ENCODE peak calls at places on chromosomes 5 and 9, in nine cellular contexts. F, G, S, D, C, A, Q, U and I are unnamed samples.

GRCh38 chr9:131677445-131678180 is 62.3 kb downstream of the RAPGEF1 start:
- DNase-seq in D (no peak), Q (peak; percentile 27), S (peak; percentile 64), C (no peak), A (no peak), U (no peak), F (no peak), G (peak; percentile 71), I (no peak)

GRCh38 chr5:72465601-72466563 is 41.3 kb downstream of the ZNF366 start:
- DNase-seq in U (no peak), F (no peak), S (peak; percentile 32), Q (no peak), A (no peak), G (peak; percentile 92), C (no peak), D (no peak), I (no peak)

GRCh38 chr5:34436761-34437501 is 219.2 kb upstream of the RAI14 start:
- DNase-seq in A (no peak), Q (no peak), F (no peak), C (no peak), G (peak; percentile 19), U (no peak), S (no peak), D (no peak), I (no peak)

GRCh38 chr5:133425764-133426738 is 186.3 kb downstream of the FSTL4 start:
- DNase-seq in G (no peak), F (no peak), A (no peak), S (no peak), C (no peak), U (no peak), Q (no peak), D (peak; percentile 75), I (no peak)

GRCh38 chr5:90015584-90016018 is 394.0 kb downstream of the CETN3 start:
- DNase-seq in F (no peak), D (no peak), S (peak; percentile 70), G (peak; percentile 82), C (no peak), U (no peak), Q (no peak), A (no peak), I (no peak)

GRCh38 chr9:84668204-84669007 is 1.1 kb upstream of the NTRK2 start:
- DNase-seq in G (no peak), S (peak; percentile 60), C (peak; percentile 51), D (no peak), A (peak; percentile 67), U (peak; percentile 65), Q (no peak), F (peak; percentile 41), I (peak; percentile 4)

GRCh38 chr5:113213551-113213971 is 221.2 kb downstream of the TSSK1B start:
- DNase-seq in C (no peak), D (peak; percentile 85), A (no peak), U (no peak), S (no peak), F (no peak), G (no peak), Q (no peak), I (no peak)

GRCh38 chr9:69174645-69175487 is 789 bp downstream of the TJP2 start:
- DNase-seq in C (peak; percentile 60), Q (peak; percentile 48), G (peak; percentile 74), U (peak; percentile 62), S (peak; percentile 93), F (no peak), D (no peak), A (no peak), I (peak; percentile 89)

GRCh38 chr5:76808142-76808691 is 10.6 kb upstream of the F2RL1 start:
- DNase-seq in G (no peak), F (no peak), D (no peak), Q (no peak), U (no peak), S (no peak), C (no peak), A (no peak), I (no peak)

GRCh38 chr5:76809141-76809540 is 9.7 kb upstream of the F2RL1 start:
- DNase-seq in A (no peak), C (no peak), U (no peak), F (no peak), G (no peak), Q (no peak), S (no peak), D (no peak), I (no peak)

GRCh38 chr5:76807296-76807695 is 11.5 kb upstream of the F2RL1 start:
- DNase-seq in U (no peak), C (no peak), S (peak; percentile 80), Q (peak; percentile 36), D (no peak), A (no peak), F (no peak), G (no peak), I (no peak)

GRCh38 chr5:76811214-76811613 is 7.6 kb upstream of the F2RL1 start:
- DNase-seq in U (no peak), Q (no peak), A (no peak), C (no peak), D (no peak), S (no peak), G (no peak), F (no peak), I (no peak)

DNA sequence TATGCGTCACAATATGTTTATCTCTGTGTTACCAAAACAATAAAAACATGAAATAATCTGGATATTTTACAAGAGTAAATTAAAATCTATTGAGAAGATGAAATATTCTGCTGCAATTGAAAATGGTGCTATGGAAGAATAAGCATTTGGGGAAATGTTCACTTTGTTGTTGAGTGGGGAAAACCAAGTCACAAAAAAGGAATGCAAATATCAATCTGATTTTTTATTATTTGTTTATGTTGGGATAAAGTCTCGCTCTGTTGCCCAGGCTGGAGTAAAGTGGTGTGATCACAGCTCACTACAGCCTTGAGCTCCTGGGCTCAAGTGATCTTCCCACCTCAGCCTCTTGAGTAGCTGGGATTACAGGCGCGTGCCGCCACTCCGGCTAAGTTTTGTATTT is 8.6 kb upstream of the F2RL1 start:
- DNase-seq in A (no peak), S (no peak), Q (no peak), D (no peak), U (no peak), G (no peak), C (no peak), F (no peak), I (no peak)
- H3K4me1 ChIP-seq in A (peaks cover 65% of the 10 kb centered on the region), S (peaks cover 3% of the 10 kb centered on the region), Q (peaks cover 18% of the 10 kb centered on the region), D (no peaks in the 10 kb centered on the region), U (no peaks in the 10 kb centered on the region), G (no peaks in the 10 kb centered on the region), C (no peaks in the 10 kb centered on the region), F (no peaks in the 10 kb centered on the region), I (peaks cover 48% of the 10 kb centered on the region)

DNA sequence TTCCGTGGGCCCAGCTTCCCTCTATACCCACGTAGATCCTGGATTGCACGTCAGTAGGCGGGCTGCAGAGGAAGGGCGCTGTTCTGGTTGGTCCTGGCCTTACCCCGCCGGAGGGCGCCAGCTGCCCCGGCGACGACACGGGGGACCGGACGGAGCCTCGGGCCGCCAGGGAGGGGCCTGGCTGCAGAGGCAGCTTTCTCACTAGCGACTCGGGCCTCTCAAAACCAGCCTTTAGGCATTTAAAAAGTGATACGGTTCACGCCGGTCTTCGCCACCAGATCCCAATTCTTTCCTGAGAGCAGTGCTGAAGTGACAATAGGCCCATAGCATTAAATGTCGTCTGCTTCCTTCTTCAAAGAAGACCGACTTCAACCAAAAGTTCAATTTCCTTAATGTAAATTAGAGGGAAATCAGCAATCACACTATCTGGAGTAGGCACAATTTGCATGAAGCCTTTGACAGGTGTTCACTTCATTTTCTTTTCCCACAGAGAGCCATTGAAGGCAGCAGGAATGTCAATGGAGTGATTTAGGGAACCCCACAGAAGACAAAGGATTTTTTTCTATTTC is 17.6 kb upstream of the UBE2D2 start:
- DNase-seq in C (peak; percentile 74), A (no peak), D (no peak), U (peak; percentile 85), S (peak; percentile 59), Q (no peak), F (peak; percentile 50), G (no peak), I (no peak)
- TF ChIP-seq CTCF in C (peak; percentile 63), A (no peak), D (no peak), U (peak; percentile 49), S (peak; percentile 38), Q (no peak), F (peak; percentile 44), G (peak; percentile 29), I (no peak)

GRCh38 chr5:368162-369084 is 46.9 kb downstream of the AHRR start:
- DNase-seq in Q (no peak), S (peak; percentile 68), C (peak; percentile 3), D (peak; percentile 81), F (no peak), A (no peak), U (no peak), G (peak; percentile 73), I (no peak)

GRCh38 chr5:366541-367357 is 45.2 kb downstream of the AHRR start:
- DNase-seq in D (peak; percentile 55), U (no peak), S (no peak), Q (no peak), G (no peak), F (peak; percentile 25), A (no peak), C (no peak), I (no peak)

GRCh38 chr5:370311-370958 is 48.9 kb downstream of the AHRR start:
- DNase-seq in A (no peak), S (no peak), G (no peak), C (peak; percentile 1), Q (no peak), U (no peak), D (peak; percentile 53), F (no peak), I (no peak)

GRCh38 chr5:369151-369939 is 47.8 kb downstream of the AHRR start:
- DNase-seq in Q (no peak), A (no peak), U (no peak), G (peak; percentile 40), F (no peak), D (peak; percentile 91), C (peak; percentile 1), S (no peak), I (no peak)

DNA sequence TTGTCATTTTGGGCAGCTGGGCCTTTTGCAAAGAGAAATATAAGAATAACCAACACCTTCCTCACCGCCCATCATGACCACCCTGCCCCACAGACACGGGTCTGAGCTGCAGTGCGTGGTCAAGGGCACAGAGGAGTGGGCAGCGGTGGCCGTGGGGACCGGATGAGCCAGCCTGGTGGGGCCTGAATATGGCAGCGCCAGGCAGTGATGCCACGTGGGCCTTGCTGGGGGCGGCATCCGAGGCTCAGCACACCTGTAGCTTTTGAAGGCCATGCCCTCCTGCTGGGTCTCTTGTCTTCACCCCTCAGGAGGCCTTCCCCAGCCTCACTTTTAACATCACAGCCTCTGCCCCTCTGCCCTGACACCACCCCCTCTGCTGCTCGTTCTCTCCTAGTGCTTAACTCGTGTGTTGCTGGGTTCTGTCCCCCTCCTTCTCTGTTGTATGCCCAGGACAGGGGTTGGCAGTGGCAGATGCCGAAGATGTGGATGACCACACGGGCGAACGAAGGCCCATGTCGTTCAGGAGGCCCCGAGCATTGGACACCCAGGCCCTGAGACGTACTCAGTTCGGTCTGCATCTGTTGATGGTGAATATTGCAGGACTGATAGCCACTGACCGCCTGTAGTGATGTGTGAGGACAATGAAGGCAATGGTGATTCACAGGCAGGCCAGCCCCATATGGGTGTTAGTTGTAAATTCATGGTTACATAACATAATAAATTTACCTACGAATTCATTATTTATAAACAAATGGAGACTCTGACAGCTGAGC is 46.0 kb downstream of the AHRR start:
- DNase-seq in C (peak; percentile 1), D (peak; percentile 62), Q (no peak), F (no peak), U (no peak), A (no peak), S (no peak), G (no peak), I (no peak)
- H3K4me1 ChIP-seq in C (no peaks in the 10 kb centered on the region), D (no peaks in the 10 kb centered on the region), Q (no peaks in the 10 kb centered on the region), F (no peaks in the 10 kb centered on the region), U (no peaks in the 10 kb centered on the region), A (no peaks in the 10 kb centered on the region), S (no peaks in the 10 kb centered on the region), G (peaks cover 54% of the 10 kb centered on the region), I (no peaks in the 10 kb centered on the region)

GRCh38 chr5:168940712-168941111 is 360.2 kb downstream of the SLIT3 start:
- DNase-seq in Q (no peak), D (no peak), G (no peak), C (no peak), S (no peak), U (no peak), F (no peak), A (no peak), I (no peak)

GRCh38 chr5:168943485-168943884 is 357.5 kb downstream of the SLIT3 start:
- DNase-seq in S (no peak), F (no peak), A (no peak), D (no peak), G (no peak), U (no peak), C (no peak), Q (no peak), I (no peak)

GRCh38 chr5:168941901-168942300 is 359.0 kb downstream of the SLIT3 start:
- DNase-seq in Q (no peak), U (no peak), G (no peak), D (no peak), C (no peak), S (no peak), F (no peak), A (no peak), I (no peak)

GRCh38 chr5:168939131-168939530 is 360.0 kb upstream of the PANK3 start:
- DNase-seq in A (no peak), F (no peak), C (no peak), G (no peak), Q (no peak), D (no peak), U (no peak), S (no peak), I (no peak)

GRCh38 chr5:168939887-168940534 is 360.8 kb upstream of the PANK3 start:
- DNase-seq in D (no peak), G (no peak), S (no peak), F (no peak), C (no peak), A (no peak), U (no peak), Q (no peak), I (no peak)
- TF ChIP-seq CTCF in D (no peak), G (no peak), S (no peak), F (no peak), C (no peak), A (no peak), U (no peak), Q (no peak), I (no peak)